ENCODE peak calls at places on chromosomes 7 and 10, in four cellular contexts. H is A549, W is adrenal gland, B is suprapubic skin. P is an unnamed sample. For H3K4me1, the result is how much of the 10 kb centered on the place peaks cover.

GRCh38 chr7:45511721-45512422 is 62.3 kb upstream of the ADCY1 start:
- DNase-seq in H (no peak), W (no peak), B (no peak), P (no peak)

GRCh38 chr10:11430421-11431275 is 180.8 kb downstream of the USP6NL start:
- DNase-seq in H (no peak), W (no peak), B (no peak), P (no peak)

GRCh38 chr10:72277996-72278667 is 4.4 kb downstream of the DDIT4 start:
- DNase-seq in H (peak), W (no peak), B (no peak), P (no peak)

GRCh38 chr10:84212015-84212414 is 13.3 kb downstream of the LRIT2 start:
- DNase-seq in H (no peak), W (no peak), B (no peak), P (peak)

GRCh38 chr10:120600871-120601644 is 144.0 kb downstream of the PLPP4 start:
- DNase-seq in H (no peak), W (no peak), B (no peak), P (no peak)

GRCh38 chr10:84499846-84500245 is 171.5 kb downstream of the CCSER2 start:
- DNase-seq in H (no peak), W (no peak), B (no peak), P (no peak)

GRCh38 chr7:141737118-141737835 is 881 bp upstream of the SSBP1 start:
- DNase-seq in H (peak), W (peak), B (no peak), P (no peak)

GRCh38 chr10:79316671-79317431 is 30.4 kb upstream of the PPIF start:
- DNase-seq in H (peak), W (no peak), B (no peak), P (no peak)

GRCh38 chr10:115092555-115093285 is 445 bp upstream of the ATRNL1 start:
- DNase-seq in H (peak), W (peak), B (peak), P (no peak)

GRCh38 chr10:121624778-121625330 is 26.6 kb upstream of the FGFR2 start:
- DNase-seq in H (no peak), W (no peak), B (no peak), P (no peak)

GRCh38 chr10:97499561-97500296 is 1.0 kb downstream of the UBTD1 start:
- DNase-seq in H (no peak), W (peak), B (peak), P (peak)

GRCh38 chr10:8731415-8732110 is 677.1 kb downstream of the GATA3 start:
- DNase-seq in H (no peak), W (no peak), B (no peak), P (no peak)

GRCh38 chr7:15626041-15626440 is 60.4 kb downstream of the MEOX2 start:
- DNase-seq in H (no peak), W (no peak), B (no peak), P (no peak)

GRCh38 chr7:47479821-47480575 is 101.9 kb downstream of the TNS3 start:
- DNase-seq in H (no peak), W (no peak), B (no peak), P (no peak)

GRCh38 chr7:157318015-157318706 is 18.6 kb upstream of the DNAJB6 start:
- DNase-seq in H (no peak), W (peak), B (no peak), P (peak)

GRCh38 chr7:158783595-158783994 is 45.7 kb downstream of the ESYT2 start:
- DNase-seq in H (no peak), W (no peak), B (no peak), P (no peak)

GRCh38 chr10:122290833-122291532 is 19.9 kb downstream of the BTBD16 start:
- DNase-seq in H (no peak), W (no peak), B (no peak), P (no peak)

GRCh38 chr10:33046792-33047191 is 88.8 kb upstream of the ITGB1 start:
- DNase-seq in H (no peak), W (no peak), B (no peak), P (no peak)

GRCh38 chr7:137774793-137775201 is 72.0 kb downstream of the DGKI start:
- DNase-seq in H (no peak), W (no peak), B (no peak), P (no peak)

GRCh38 chr7:13312327-13312726 is 624.9 kb downstream of the ARL4A start:
- DNase-seq in H (peak), W (no peak), B (no peak), P (no peak)

GRCh38 chr10:102682441-102682840 is 31.8 kb downstream of the ARL3 start:
- DNase-seq in H (no peak), W (no peak), B (no peak), P (no peak)

GRCh38 chr10:34966440-34966839 is 123.7 kb downstream of the CUL2 start:
- DNase-seq in H (no peak), W (no peak), B (no peak), P (no peak)

GRCh38 chr7:104923010-104923421 is 91.0 kb upstream of the KMT2E start:
- DNase-seq in H (peak), W (peak), B (peak), P (peak)

GRCh38 chr7:27188666-27189559 is 3.9 kb upstream of the HOXA11 start:
- DNase-seq in H (no peak), W (no peak), B (peak), P (no peak)

GRCh38 chr10:600876-601275 is 88.6 kb downstream of the DIP2C start:
- DNase-seq in H (no peak), W (no peak), B (no peak), P (no peak)

GRCh38 chr10:111107023-111107422 is 30.2 kb downstream of the ADRA2A start:
- DNase-seq in H (no peak), W (no peak), B (no peak), P (no peak)

GRCh38 chr10:86401588-86402282 is 35.1 kb upstream of the GRID1 start:
- DNase-seq in H (peak), W (peak), B (no peak), P (no peak)

GRCh38 chr10:95327367-95327766 is 36.6 kb upstream of the PDLIM1 start:
- DNase-seq in H (no peak), W (peak), B (no peak), P (no peak)

GRCh38 chr7:74579800-74580685 is 77.5 kb upstream of the GTF2I start:
- DNase-seq in H (peak), W (peak), B (no peak), P (no peak)

GRCh38 chr10:132105302-132105995 is 39.7 kb downstream of the JAKMIP3 start:
- DNase-seq in H (no peak), W (no peak), B (no peak), P (no peak)

GRCh38 chr7:27201231-27202017 is 1.5 kb upstream of the HOXA13 start:
- DNase-seq in H (peak), W (no peak), B (no peak), P (peak)

GRCh38 chr10:106987362-106987761 is 177.1 kb downstream of the SORCS1 start:
- DNase-seq in H (no peak), W (no peak), B (no peak), P (no peak)

GRCh38 chr10:46273506-46274477 is 13.0 kb upstream of the ANTXRL start:
- DNase-seq in H (peak), W (no peak), B (no peak), P (no peak)

GRCh38 chr10:33005322-33006282 is 47.6 kb upstream of the ITGB1 start:
- DNase-seq in H (peak), W (peak), B (peak), P (peak)

GRCh38 chr7:5255832-5256231 is 26.9 kb upstream of the SLC29A4 start:
- DNase-seq in H (no peak), W (no peak), B (no peak), P (no peak)

GRCh38 chr7:43937444-43937843 is 11.2 kb downstream of the UBE2D4 start:
- DNase-seq in H (no peak), W (no peak), B (no peak), P (peak)

GRCh38 chr7:135970682-135971365 is 6.3 kb downstream of the MTPN start:
- DNase-seq in H (no peak), W (no peak), B (no peak), P (no peak)

GRCh38 chr7:155280446-155281410 is 16.9 kb upstream of the INSIG1 start:
- DNase-seq in H (no peak), W (no peak), B (peak), P (no peak)
- H3K4me1 ChIP-seq in H (under half), W (under half), B (under half), P (under half)

GRCh38 chr7:83413425-83413824 is 235.5 kb downstream of the SEMA3E start:
- DNase-seq in H (peak), W (no peak), B (no peak), P (no peak)

GRCh38 chr7:83415840-83416239 is 233.1 kb downstream of the SEMA3E start:
- DNase-seq in H (no peak), W (no peak), B (no peak), P (no peak)

GRCh38 chr7:83414947-83415346 is 234.0 kb downstream of the SEMA3E start:
- DNase-seq in H (no peak), W (no peak), B (no peak), P (no peak)

GRCh38 chr7:83410989-83411591 is 237.8 kb downstream of the SEMA3E start:
- DNase-seq in H (peak), W (peak), B (no peak), P (no peak)

GRCh38 chr7:83413831-83414230 is 235.1 kb downstream of the SEMA3E start:
- DNase-seq in H (no peak), W (no peak), B (no peak), P (no peak)
- TF ChIP-seq CTCF in H (no peak), W (no peak), B (no peak), P (no peak)

GRCh38 chr10:119272736-119273135 is 65.4 kb downstream of the GRK5 start:
- DNase-seq in H (no peak), W (no peak), B (no peak), P (no peak)

GRCh38 chr10:119269737-119270136 is 62.4 kb downstream of the GRK5 start:
- DNase-seq in H (no peak), W (no peak), B (no peak), P (no peak)

GRCh38 chr10:119273413-119273812 is 66.0 kb downstream of the GRK5 start:
- DNase-seq in H (no peak), W (no peak), B (no peak), P (no peak)

GRCh38 chr10:119268871-119269506 is 61.6 kb downstream of the GRK5 start:
- DNase-seq in H (no peak), W (no peak), B (no peak), P (no peak)

GRCh38 chr10:119270893-119271361 is 63.6 kb downstream of the GRK5 start:
- DNase-seq in H (peak), W (peak), B (no peak), P (peak)
- H3K4me1 ChIP-seq in H (under half), W (under half), B (under half), P (under half)

GRCh38 chr10:109866168-109866994 is 56.9 kb downstream of the XPNPEP1 start:
- DNase-seq in H (peak), W (peak), B (no peak), P (no peak)
- TF ChIP-seq CTCF in H (peak), W (no peak), B (no peak), P (no peak)

GRCh38 chr7:30760514-30761213 is 8.7 kb downstream of the INMT start:
- DNase-seq in H (no peak), W (no peak), B (no peak), P (peak)
- H3K4me1 ChIP-seq in H (under half), W (under half), B (under half), P (under half)

DNA sequence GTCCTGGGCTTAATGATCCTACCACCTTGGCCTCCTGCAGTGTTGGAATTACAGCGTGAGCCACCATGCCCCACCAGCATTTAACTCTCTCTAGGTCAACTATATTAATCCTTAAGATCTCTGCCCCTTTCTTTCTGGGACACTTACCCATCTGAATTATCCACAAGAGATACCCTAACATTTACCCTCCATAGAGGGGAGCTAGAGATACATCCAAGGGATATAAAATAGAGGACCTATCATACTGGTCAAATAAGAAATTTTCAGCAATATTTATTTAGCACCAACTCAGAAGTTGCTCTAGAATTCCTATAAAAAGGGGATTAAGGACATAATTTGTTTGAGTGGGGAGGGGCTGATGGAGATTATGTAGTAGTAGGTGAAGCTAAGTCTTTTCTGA is 96.5 kb downstream of the OTUD1 start:
- DNase-seq in H (no peak), W (no peak), B (no peak), P (no peak)
- TF ChIP-seq CTCF in H (no peak), W (no peak), B (no peak), P (no peak)

DNA sequence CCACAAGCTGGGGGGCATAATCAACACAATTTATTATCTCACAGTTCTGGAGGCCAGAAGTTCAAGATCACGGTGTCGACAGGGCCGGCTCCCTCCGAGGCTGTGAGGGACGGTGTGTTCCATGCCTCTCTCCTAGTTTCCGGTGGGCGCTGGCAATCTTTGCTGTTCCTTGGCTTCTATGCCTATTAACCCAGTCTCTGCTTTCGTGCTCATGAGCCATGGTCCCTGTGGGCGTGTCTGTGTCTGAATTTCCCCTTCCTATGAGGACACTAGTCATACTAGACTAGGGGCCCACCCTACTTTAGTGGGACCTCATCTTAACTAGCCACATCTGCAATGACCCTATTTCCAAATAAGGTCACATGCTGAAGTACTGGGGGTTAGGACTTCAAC is 29.4 kb downstream of the HIPK2 start:
- DNase-seq in H (no peak), W (no peak), B (no peak), P (no peak)
- H3K4me1 ChIP-seq in H (under half), W (half or more), B (under half), P (under half)

P was measured in ascending aorta.